ENCODE peak calls at places on chromosome 4, in five cellular contexts. W is cerebellum, U is NCI-H345, Z is NT2/D1, P is NCI-H2029. F is an unnamed sample.

GRCh38 chr4:133151681-133152329 is 2.7 kb downstream of the PCDH10 start:
- DNase-seq in W (no peak), P (no peak), Z (no peak), U (peak; percentile 59), F (peak; percentile 8)

GRCh38 chr4:112747035-112747434 is 110.1 kb downstream of the LARP7 start:
- DNase-seq in P (no peak), U (no peak), W (no peak), Z (peak; percentile 66), F (no peak)

GRCh38 chr4:70577220-70577927 is 14.7 kb upstream of the AMBN start:
- DNase-seq in P (no peak), U (no peak), Z (no peak), W (no peak), F (no peak)

GRCh38 chr4:122652379-122652778 is 31.5 kb upstream of the IL21 start:
- DNase-seq in W (no peak), Z (peak; percentile 27), U (no peak), P (no peak), F (peak; percentile 31)

GRCh38 chr4:5470318-5470889 is 238.0 kb downstream of the EVC2 start:
- DNase-seq in Z (no peak), U (no peak), P (no peak), W (peak; percentile 26), F (no peak)

GRCh38 chr4:149145803-149146202 is 669.8 kb downstream of the IQCM start:
- DNase-seq in W (no peak), U (no peak), P (no peak), Z (no peak), F (no peak)

GRCh38 chr4:104615496-104615895 is 120.8 kb upstream of the CXXC4 start:
- DNase-seq in P (no peak), W (no peak), Z (no peak), U (no peak), F (no peak)

GRCh38 chr4:111537165-111537564 is 608.1 kb upstream of the FAM241A start:
- DNase-seq in W (no peak), P (no peak), Z (no peak), U (no peak), F (no peak)

GRCh38 chr4:153207027-153207426 is 2.8 kb downstream of the TRIM2 start:
- DNase-seq in Z (no peak), U (no peak), P (no peak), W (no peak), F (no peak)

GRCh38 chr4:87896020-87896621 is 63.4 kb downstream of the MEPE start:
- DNase-seq in U (no peak), Z (peak; percentile 25), W (no peak), P (no peak), F (no peak)

F was measured in GM20000.